ENCODE peak calls at places on chromosomes 16 and 17, in four cellular contexts. R is GM23338, G is H9, T is A549. O is an unnamed sample.

GRCh38 chr17:68248199-68248825 is 469 bp downstream of the AMZ2 start:
- DNase-seq in R (no peak), G (no peak), T (no peak), O (no peak)

GRCh38 chr17:4898927-4899326 is 409 bp upstream of the C17orf107 start:
- DNase-seq in R (no peak), G (no peak), T (no peak), O (no peak)

GRCh38 chr16:84115919-84116719 is 623 bp downstream of the MBTPS1 start:
- DNase-seq in R (no peak), G (no peak), T (peak; percentile 36), O (no peak)

GRCh38 chr17:41360291-41360995 is 9.2 kb downstream of the KRT33B start:
- DNase-seq in R (no peak), G (no peak), T (no peak), O (no peak)

GRCh38 chr16:68031951-68032350 is 8.9 kb downstream of the DUS2 start:
- DNase-seq in R (peak; percentile 8), G (no peak), T (peak; percentile 17), O (no peak)

GRCh38 chr16:26667271-26667703 is 399.4 kb upstream of the C16orf82 start:
- DNase-seq in R (peak; percentile 13), G (peak; percentile 46), T (no peak), O (no peak)

GRCh38 chr17:17545031-17545820 is 46.3 kb downstream of the PEMT start:
- DNase-seq in R (no peak), G (no peak), T (no peak), O (no peak)

GRCh38 chr16:13134843-13135242 is 233.4 kb downstream of the SHISA9 start:
- DNase-seq in R (no peak), G (no peak), T (peak; percentile 3), O (no peak)

GRCh38 chr17:62673614-62674362 is 46.3 kb downstream of the MRC2 start:
- DNase-seq in R (no peak), G (no peak), T (no peak), O (no peak)

GRCh38 chr17:78762007-78762406 is 20.1 kb downstream of the CYTH1 start:
- DNase-seq in R (no peak), G (no peak), T (no peak), O (no peak)
- H3K27ac ChIP-seq in R (no peak overlapping the region), G (no peak overlapping the region), T (no peak overlapping the region), O (no peak overlapping the region)

GRCh38 chr16:82368041-82368440 is 198.0 kb upstream of the MPHOSPH6 start:
- DNase-seq in R (peak; percentile 66), G (peak; percentile 55), T (peak; percentile 32), O (no peak)
- TF ChIP-seq CTCF in R (peak; percentile 72), G (peak; percentile 57), T (no peak), O (peak; percentile 11)

DNA sequence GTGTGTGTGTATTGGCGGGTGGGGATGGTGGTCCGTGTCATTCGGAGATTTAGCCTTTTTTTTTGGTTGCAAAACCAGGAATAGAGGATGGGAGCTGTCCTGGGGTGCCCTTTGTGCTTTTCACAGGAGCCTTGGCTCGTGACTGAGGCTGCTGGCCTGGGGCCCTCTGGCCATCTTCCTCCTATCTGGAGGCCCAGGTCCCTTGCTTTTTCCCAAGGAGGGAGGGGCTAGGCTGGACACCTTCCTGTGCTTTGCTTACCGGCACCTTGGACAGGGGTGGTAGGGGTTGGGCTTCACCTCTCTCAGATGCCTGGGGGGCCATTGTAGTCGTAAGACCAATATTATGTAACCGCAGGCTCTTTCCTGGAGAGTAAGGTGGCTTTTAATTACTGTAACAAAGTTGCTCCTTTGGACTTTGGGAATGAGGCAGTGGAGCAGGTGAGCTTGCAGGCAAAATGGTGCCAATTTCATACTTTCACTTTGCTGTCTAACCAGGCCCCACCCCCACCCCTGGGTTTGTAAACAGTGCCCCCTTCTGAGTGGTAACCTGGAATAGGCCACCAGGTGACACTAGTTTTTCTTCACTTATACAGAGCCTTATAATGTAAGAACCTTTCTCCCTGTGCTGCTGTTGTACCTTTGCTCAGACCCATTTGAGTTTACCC is 1.2 kb downstream of the DYNLL2 start:
- DNase-seq in R (peak; percentile 72), G (peak; percentile 64), T (peak; percentile 61), O (no peak)
- H3K27ac ChIP-seq in R (no peak overlapping the region), G (no peak overlapping the region), T (peak overlapping the region; percentile 90), O (peak overlapping the region; percentile 94)

GRCh38 chr17:57004944-57005579 is 27.1 kb downstream of the SCPEP1 start:
- DNase-seq in R (peak; percentile 62), G (no peak), T (peak; percentile 35), O (no peak)
- TF ChIP-seq CTCF in R (peak; percentile 65), G (peak; percentile 58), T (peak; percentile 28), O (peak; percentile 54)

GRCh38 chr17:38342886-38343607 is 709 bp downstream of the GPR179 start:
- DNase-seq in R (no peak), G (peak; percentile 28), T (no peak), O (no peak)

GRCh38 chr17:38341035-38341721 is 2.6 kb downstream of the GPR179 start:
- DNase-seq in R (peak; percentile 52), G (peak; percentile 79), T (no peak), O (no peak)

GRCh38 chr17:38344127-38344745 is 480 bp upstream of the GPR179 start:
- DNase-seq in R (no peak), G (peak; percentile 29), T (no peak), O (no peak)

GRCh38 chr17:38345743-38346142 is 2.0 kb upstream of the GPR179 start:
- DNase-seq in R (no peak), G (no peak), T (no peak), O (no peak)

DNA sequence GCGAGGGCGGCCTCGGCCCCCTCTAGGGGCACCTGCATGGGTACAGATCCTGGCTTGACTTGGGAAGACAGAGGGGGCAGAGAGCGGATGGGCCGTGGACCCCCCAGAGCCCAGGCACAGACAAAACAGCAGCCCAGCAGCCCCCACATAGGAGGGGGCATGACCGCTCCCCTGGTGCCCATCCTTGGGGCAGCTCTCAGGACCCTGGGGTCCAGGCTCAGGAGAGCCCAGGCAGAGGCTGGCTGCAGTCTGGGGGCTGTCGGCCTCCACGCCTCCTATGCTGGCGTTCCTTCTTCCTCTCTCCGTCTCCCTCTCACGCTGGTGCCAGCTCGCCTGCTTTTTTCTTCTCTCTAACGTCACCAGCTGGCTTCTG is at the start of gene GPR179:
- DNase-seq in R (no peak), G (no peak), T (no peak), O (no peak)
- H3K27ac ChIP-seq in R (no peak within 1 kb of the TSS), G (no peak within 1 kb of the TSS), T (no peak within 1 kb of the TSS), O (no peak within 1 kb of the TSS)

GRCh38 chr16:82062645-82063058 is 27.6 kb downstream of the HSD17B2 start:
- DNase-seq in R (no peak), G (no peak), T (no peak), O (no peak)

GRCh38 chr16:82059161-82059982 is 24.3 kb downstream of the HSD17B2 start:
- DNase-seq in R (no peak), G (no peak), T (no peak), O (no peak)

GRCh38 chr16:82059983-82060421 is 24.9 kb downstream of the HSD17B2 start:
- DNase-seq in R (no peak), G (no peak), T (no peak), O (no peak)

GRCh38 chr16:82063456-82064082 is 28.5 kb downstream of the HSD17B2 start:
- DNase-seq in R (no peak), G (no peak), T (no peak), O (no peak)

GRCh38 chr16:82061861-82062525 is 26.9 kb downstream of the HSD17B2 start:
- DNase-seq in R (peak; percentile 53), G (peak; percentile 30), T (peak; percentile 57), O (no peak)
- TF ChIP-seq CTCF in R (peak; percentile 76), G (peak; percentile 67), T (peak; percentile 59), O (no peak)

GRCh38 chr16:58465817-58466216 is 34.1 kb upstream of the NDRG4 start:
- DNase-seq in R (no peak), G (no peak), T (no peak), O (no peak)

GRCh38 chr16:58462499-58462996 is 37.4 kb upstream of the NDRG4 start:
- DNase-seq in R (peak; percentile 17), G (no peak), T (no peak), O (no peak)

GRCh38 chr16:58462997-58463891 is 36.7 kb upstream of the NDRG4 start:
- DNase-seq in R (peak; percentile 56), G (peak; percentile 43), T (no peak), O (no peak)

GRCh38 chr16:58464916-58465731 is 34.8 kb upstream of the NDRG4 start:
- DNase-seq in R (peak; percentile 80), G (peak; percentile 75), T (peak; percentile 51), O (no peak)

GRCh38 chr16:58464047-58464915 is 35.7 kb upstream of the NDRG4 start:
- DNase-seq in R (peak; percentile 67), G (no peak), T (no peak), O (no peak)
- H3K27ac ChIP-seq in R (no peak overlapping the region), G (no peak overlapping the region), T (peak overlapping the region; percentile 84), O (no peak overlapping the region)

DNA sequence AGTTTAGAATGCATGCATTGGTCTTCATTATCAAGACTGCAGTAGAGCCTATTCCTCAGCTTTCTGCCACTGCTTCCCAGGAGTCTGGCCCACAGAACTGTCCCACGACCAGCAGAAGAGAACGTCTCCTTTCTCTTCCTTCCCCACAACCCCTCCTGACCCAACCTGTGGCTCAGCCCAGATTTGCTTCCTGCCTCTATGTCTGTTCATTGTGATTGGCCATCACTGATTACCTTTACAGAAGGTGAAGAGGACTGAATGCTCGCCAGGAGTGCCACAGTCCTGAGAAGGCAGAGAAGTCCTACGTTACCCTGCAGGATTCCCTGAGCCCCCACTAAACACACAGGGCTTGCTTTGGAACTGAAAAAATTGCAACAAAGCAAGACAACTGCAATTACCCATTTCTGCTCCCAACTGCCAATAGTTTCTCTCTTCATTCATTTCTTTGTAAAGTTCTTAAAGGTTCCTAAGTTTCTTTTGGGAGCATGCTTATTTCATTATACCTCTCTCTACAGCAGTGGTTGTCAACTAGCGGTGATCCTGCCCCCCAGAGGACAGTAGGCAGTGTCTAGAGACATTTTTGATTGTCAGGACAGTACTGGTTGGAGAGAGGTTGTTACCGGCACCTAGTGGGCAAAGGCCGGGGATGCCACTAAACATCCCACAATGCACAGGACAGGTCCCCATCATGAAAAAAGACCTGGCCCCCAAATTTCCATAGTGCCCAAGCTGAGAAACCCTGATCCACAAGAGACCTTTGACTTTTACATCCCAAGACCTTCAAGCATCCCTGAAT is 4.5 kb upstream of the NAT9 start:
- DNase-seq in R (peak; percentile 75), G (peak; percentile 78), T (peak; percentile 76), O (no peak)
- TF ChIP-seq CTCF in R (peak; percentile 78), G (peak; percentile 68), T (peak; percentile 71), O (no peak)